ENCODE peak calls at places on chromosome 14, in ten cellular contexts. One of them, this sample, is unnamed.

GRCh38 chr14:77868552-77869300 is 68.8 kb downstream of the ADCK1 start:
- DNase-seq in cardiac fibroblast: no peak
- DNase-seq in fibroblast of lung: no peak
- DNase-seq in dorsolateral prefrontal cortex: no peak
- DNase-seq in mesenchymal stem cell: no peak
- DNase-seq in CD8-positive, alpha-beta T cell: no peak
- DNase-seq in body of pancreas: no peak
- DNase-seq in fibroblast of pulmonary artery: no peak
- DNase-seq in tibial nerve: no peak
- DNase-seq in astrocyte of the cerebellum: no peak
- DNase-seq in this sample: no peak

GRCh38 chr14:34110531-34110930 is 159.7 kb upstream of the EGLN3 start:
- DNase-seq in cardiac fibroblast: no peak
- DNase-seq in fibroblast of lung: no peak
- DNase-seq in dorsolateral prefrontal cortex: no peak
- DNase-seq in mesenchymal stem cell: no peak
- DNase-seq in CD8-positive, alpha-beta T cell: no peak
- DNase-seq in body of pancreas: no peak
- DNase-seq in fibroblast of pulmonary artery: no peak
- DNase-seq in tibial nerve: no peak
- DNase-seq in astrocyte of the cerebellum: no peak
- DNase-seq in this sample: no peak

GRCh38 chr14:22304324-22304723 is 284.7 kb downstream of the DAD1 start:
- DNase-seq in cardiac fibroblast: no peak
- DNase-seq in fibroblast of lung: no peak
- DNase-seq in dorsolateral prefrontal cortex: no peak
- DNase-seq in mesenchymal stem cell: no peak
- DNase-seq in CD8-positive, alpha-beta T cell: no peak
- DNase-seq in body of pancreas: no peak
- DNase-seq in fibroblast of pulmonary artery: no peak
- DNase-seq in tibial nerve: no peak
- DNase-seq in astrocyte of the cerebellum: no peak
- DNase-seq in this sample: no peak

GRCh38 chr14:83548061-83548839 is 1981.7 kb upstream of the FLRT2 start:
- DNase-seq in cardiac fibroblast: peak
- DNase-seq in fibroblast of lung: peak
- DNase-seq in dorsolateral prefrontal cortex: no peak
- DNase-seq in mesenchymal stem cell: peak
- DNase-seq in CD8-positive, alpha-beta T cell: no peak
- DNase-seq in body of pancreas: no peak
- DNase-seq in fibroblast of pulmonary artery: peak
- DNase-seq in tibial nerve: no peak
- DNase-seq in astrocyte of the cerebellum: no peak
- DNase-seq in this sample: peak

GRCh38 chr14:51884086-51884927 is 23.9 kb downstream of the GNG2 start:
- DNase-seq in cardiac fibroblast: peak
- DNase-seq in fibroblast of lung: peak
- DNase-seq in dorsolateral prefrontal cortex: no peak
- DNase-seq in mesenchymal stem cell: peak
- DNase-seq in CD8-positive, alpha-beta T cell: no peak
- DNase-seq in body of pancreas: no peak
- DNase-seq in fibroblast of pulmonary artery: peak
- DNase-seq in tibial nerve: no peak
- DNase-seq in astrocyte of the cerebellum: no peak
- DNase-seq in this sample: peak

GRCh38 chr14:50023671-50024490 is 92.5 kb downstream of the VCPKMT start:
- DNase-seq in cardiac fibroblast: peak
- DNase-seq in fibroblast of lung: peak
- DNase-seq in dorsolateral prefrontal cortex: no peak
- DNase-seq in mesenchymal stem cell: peak
- DNase-seq in CD8-positive, alpha-beta T cell: no peak
- DNase-seq in body of pancreas: no peak
- DNase-seq in fibroblast of pulmonary artery: peak
- DNase-seq in tibial nerve: no peak
- DNase-seq in astrocyte of the cerebellum: peak
- DNase-seq in this sample: peak

GRCh38 chr14:33210304-33210703 is 271.6 kb downstream of the NPAS3 start:
- DNase-seq in cardiac fibroblast: peak
- DNase-seq in fibroblast of lung: peak
- DNase-seq in dorsolateral prefrontal cortex: no peak
- DNase-seq in mesenchymal stem cell: peak
- DNase-seq in CD8-positive, alpha-beta T cell: no peak
- DNase-seq in body of pancreas: no peak
- DNase-seq in fibroblast of pulmonary artery: peak
- DNase-seq in tibial nerve: no peak
- DNase-seq in astrocyte of the cerebellum: peak
- DNase-seq in this sample: peak

GRCh38 chr14:39350866-39351265 is 81.4 kb downstream of the FBXO33 start:
- DNase-seq in cardiac fibroblast: no peak
- DNase-seq in fibroblast of lung: no peak
- DNase-seq in dorsolateral prefrontal cortex: no peak
- DNase-seq in mesenchymal stem cell: no peak
- DNase-seq in CD8-positive, alpha-beta T cell: no peak
- DNase-seq in body of pancreas: no peak
- DNase-seq in fibroblast of pulmonary artery: no peak
- DNase-seq in tibial nerve: no peak
- DNase-seq in astrocyte of the cerebellum: no peak
- DNase-seq in this sample: no peak

GRCh38 chr14:67486890-67487289 is 1.6 kb downstream of the TMEM229B start:
- DNase-seq in cardiac fibroblast: no peak
- DNase-seq in fibroblast of lung: no peak
- DNase-seq in dorsolateral prefrontal cortex: no peak
- DNase-seq in mesenchymal stem cell: no peak
- DNase-seq in CD8-positive, alpha-beta T cell: no peak
- DNase-seq in body of pancreas: no peak
- DNase-seq in fibroblast of pulmonary artery: no peak
- DNase-seq in tibial nerve: no peak
- DNase-seq in astrocyte of the cerebellum: no peak
- DNase-seq in this sample: no peak
- H3K4me3 ChIP-seq in cardiac fibroblast: no peak
- H3K4me3 ChIP-seq in fibroblast of lung: no peak
- H3K4me3 ChIP-seq in dorsolateral prefrontal cortex: no peak
- H3K4me3 ChIP-seq in mesenchymal stem cell: no peak
- H3K4me3 ChIP-seq in CD8-positive, alpha-beta T cell: peak
- H3K4me3 ChIP-seq in body of pancreas: no peak
- H3K4me3 ChIP-seq in fibroblast of pulmonary artery: no peak
- H3K4me3 ChIP-seq in tibial nerve: no peak
- H3K4me3 ChIP-seq in astrocyte of the cerebellum: no peak
- H3K4me3 ChIP-seq in this sample: no peak

GRCh38 chr14:99257122-99257672 is 14.8 kb downstream of the BCL11B start:
- DNase-seq in cardiac fibroblast: no peak
- DNase-seq in fibroblast of lung: no peak
- DNase-seq in dorsolateral prefrontal cortex: no peak
- DNase-seq in mesenchymal stem cell: no peak
- DNase-seq in CD8-positive, alpha-beta T cell: no peak
- DNase-seq in body of pancreas: no peak
- DNase-seq in fibroblast of pulmonary artery: no peak
- DNase-seq in tibial nerve: no peak
- DNase-seq in astrocyte of the cerebellum: no peak
- DNase-seq in this sample: no peak

GRCh38 chr14:99258884-99259283 is 13.1 kb downstream of the BCL11B start:
- DNase-seq in cardiac fibroblast: no peak
- DNase-seq in fibroblast of lung: no peak
- DNase-seq in dorsolateral prefrontal cortex: no peak
- DNase-seq in mesenchymal stem cell: no peak
- DNase-seq in CD8-positive, alpha-beta T cell: peak
- DNase-seq in body of pancreas: no peak
- DNase-seq in fibroblast of pulmonary artery: no peak
- DNase-seq in tibial nerve: no peak
- DNase-seq in astrocyte of the cerebellum: no peak
- DNase-seq in this sample: no peak

GRCh38 chr14:99257673-99258221 is 14.2 kb downstream of the BCL11B start:
- DNase-seq in cardiac fibroblast: no peak
- DNase-seq in fibroblast of lung: no peak
- DNase-seq in dorsolateral prefrontal cortex: no peak
- DNase-seq in mesenchymal stem cell: no peak
- DNase-seq in CD8-positive, alpha-beta T cell: peak
- DNase-seq in body of pancreas: no peak
- DNase-seq in fibroblast of pulmonary artery: no peak
- DNase-seq in tibial nerve: no peak
- DNase-seq in astrocyte of the cerebellum: no peak
- DNase-seq in this sample: no peak

GRCh38 chr14:99259327-99259726 is 12.7 kb downstream of the BCL11B start:
- DNase-seq in cardiac fibroblast: no peak
- DNase-seq in fibroblast of lung: no peak
- DNase-seq in dorsolateral prefrontal cortex: no peak
- DNase-seq in mesenchymal stem cell: no peak
- DNase-seq in CD8-positive, alpha-beta T cell: peak
- DNase-seq in body of pancreas: no peak
- DNase-seq in fibroblast of pulmonary artery: no peak
- DNase-seq in tibial nerve: no peak
- DNase-seq in astrocyte of the cerebellum: no peak
- DNase-seq in this sample: no peak

DNA sequence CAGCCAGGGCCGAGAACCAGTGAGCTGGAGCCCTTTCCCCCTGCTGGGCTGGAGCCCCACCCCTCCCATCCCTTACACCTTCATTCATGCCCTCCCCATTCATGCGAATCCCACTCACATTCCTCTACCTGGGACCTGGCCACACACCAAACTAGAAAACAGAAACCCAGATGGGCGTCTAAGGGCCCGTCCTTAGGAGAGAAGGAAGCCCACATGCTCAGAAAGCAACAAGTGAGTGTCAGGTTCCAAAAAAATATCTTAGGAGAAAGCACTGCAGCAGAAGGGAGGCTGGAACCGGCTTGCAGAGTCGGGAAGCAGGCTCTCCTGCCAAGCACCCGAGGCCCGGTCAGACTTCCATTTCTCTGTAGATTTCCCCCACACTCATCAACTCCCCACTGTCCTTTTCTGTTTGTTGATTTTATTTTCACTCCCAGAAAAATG is 13.6 kb downstream of the BCL11B start:
- DNase-seq in cardiac fibroblast: no peak
- DNase-seq in fibroblast of lung: no peak
- DNase-seq in dorsolateral prefrontal cortex: no peak
- DNase-seq in mesenchymal stem cell: no peak
- DNase-seq in CD8-positive, alpha-beta T cell: peak
- DNase-seq in body of pancreas: no peak
- DNase-seq in fibroblast of pulmonary artery: no peak
- DNase-seq in tibial nerve: no peak
- DNase-seq in astrocyte of the cerebellum: no peak
- DNase-seq in this sample: no peak
- H3K4me3 ChIP-seq in cardiac fibroblast: no peak
- H3K4me3 ChIP-seq in fibroblast of lung: no peak
- H3K4me3 ChIP-seq in dorsolateral prefrontal cortex: no peak
- H3K4me3 ChIP-seq in mesenchymal stem cell: no peak
- H3K4me3 ChIP-seq in CD8-positive, alpha-beta T cell: peak
- H3K4me3 ChIP-seq in body of pancreas: no peak
- H3K4me3 ChIP-seq in fibroblast of pulmonary artery: no peak
- H3K4me3 ChIP-seq in tibial nerve: no peak
- H3K4me3 ChIP-seq in astrocyte of the cerebellum: no peak
- H3K4me3 ChIP-seq in this sample: no peak

GRCh38 chr14:91866511-91867295 is 633 bp downstream of the TC2N start:
- DNase-seq in cardiac fibroblast: no peak
- DNase-seq in fibroblast of lung: no peak
- DNase-seq in dorsolateral prefrontal cortex: no peak
- DNase-seq in mesenchymal stem cell: no peak
- DNase-seq in CD8-positive, alpha-beta T cell: no peak
- DNase-seq in body of pancreas: no peak
- DNase-seq in fibroblast of pulmonary artery: no peak
- DNase-seq in tibial nerve: no peak
- DNase-seq in astrocyte of the cerebellum: no peak
- DNase-seq in this sample: no peak
- H3K4me3 ChIP-seq in cardiac fibroblast: no peak
- H3K4me3 ChIP-seq in fibroblast of lung: no peak
- H3K4me3 ChIP-seq in dorsolateral prefrontal cortex: no peak
- H3K4me3 ChIP-seq in mesenchymal stem cell: no peak
- H3K4me3 ChIP-seq in CD8-positive, alpha-beta T cell: peak
- H3K4me3 ChIP-seq in body of pancreas: no peak
- H3K4me3 ChIP-seq in fibroblast of pulmonary artery: no peak
- H3K4me3 ChIP-seq in tibial nerve: no peak
- H3K4me3 ChIP-seq in astrocyte of the cerebellum: no peak
- H3K4me3 ChIP-seq in this sample: no peak

GRCh38 chr14:53609009-53609408 is 347.6 kb downstream of the BMP4 start:
- DNase-seq in cardiac fibroblast: no peak
- DNase-seq in fibroblast of lung: no peak
- DNase-seq in dorsolateral prefrontal cortex: no peak
- DNase-seq in mesenchymal stem cell: no peak
- DNase-seq in CD8-positive, alpha-beta T cell: no peak
- DNase-seq in body of pancreas: no peak
- DNase-seq in fibroblast of pulmonary artery: no peak
- DNase-seq in tibial nerve: no peak
- DNase-seq in astrocyte of the cerebellum: no peak
- DNase-seq in this sample: no peak

GRCh38 chr14:53610947-53611346 is 345.7 kb downstream of the BMP4 start:
- DNase-seq in cardiac fibroblast: no peak
- DNase-seq in fibroblast of lung: no peak
- DNase-seq in dorsolateral prefrontal cortex: no peak
- DNase-seq in mesenchymal stem cell: no peak
- DNase-seq in CD8-positive, alpha-beta T cell: no peak
- DNase-seq in body of pancreas: no peak
- DNase-seq in fibroblast of pulmonary artery: no peak
- DNase-seq in tibial nerve: no peak
- DNase-seq in astrocyte of the cerebellum: no peak
- DNase-seq in this sample: no peak

GRCh38 chr14:53608369-53608768 is 348.3 kb downstream of the BMP4 start:
- DNase-seq in cardiac fibroblast: no peak
- DNase-seq in fibroblast of lung: no peak
- DNase-seq in dorsolateral prefrontal cortex: no peak
- DNase-seq in mesenchymal stem cell: no peak
- DNase-seq in CD8-positive, alpha-beta T cell: no peak
- DNase-seq in body of pancreas: no peak
- DNase-seq in fibroblast of pulmonary artery: no peak
- DNase-seq in tibial nerve: no peak
- DNase-seq in astrocyte of the cerebellum: no peak
- DNase-seq in this sample: no peak

GRCh38 chr14:53615254-53615653 is 341.4 kb downstream of the BMP4 start:
- DNase-seq in cardiac fibroblast: no peak
- DNase-seq in fibroblast of lung: no peak
- DNase-seq in dorsolateral prefrontal cortex: no peak
- DNase-seq in mesenchymal stem cell: no peak
- DNase-seq in CD8-positive, alpha-beta T cell: no peak
- DNase-seq in body of pancreas: no peak
- DNase-seq in fibroblast of pulmonary artery: no peak
- DNase-seq in tibial nerve: no peak
- DNase-seq in astrocyte of the cerebellum: no peak
- DNase-seq in this sample: no peak

DNA sequence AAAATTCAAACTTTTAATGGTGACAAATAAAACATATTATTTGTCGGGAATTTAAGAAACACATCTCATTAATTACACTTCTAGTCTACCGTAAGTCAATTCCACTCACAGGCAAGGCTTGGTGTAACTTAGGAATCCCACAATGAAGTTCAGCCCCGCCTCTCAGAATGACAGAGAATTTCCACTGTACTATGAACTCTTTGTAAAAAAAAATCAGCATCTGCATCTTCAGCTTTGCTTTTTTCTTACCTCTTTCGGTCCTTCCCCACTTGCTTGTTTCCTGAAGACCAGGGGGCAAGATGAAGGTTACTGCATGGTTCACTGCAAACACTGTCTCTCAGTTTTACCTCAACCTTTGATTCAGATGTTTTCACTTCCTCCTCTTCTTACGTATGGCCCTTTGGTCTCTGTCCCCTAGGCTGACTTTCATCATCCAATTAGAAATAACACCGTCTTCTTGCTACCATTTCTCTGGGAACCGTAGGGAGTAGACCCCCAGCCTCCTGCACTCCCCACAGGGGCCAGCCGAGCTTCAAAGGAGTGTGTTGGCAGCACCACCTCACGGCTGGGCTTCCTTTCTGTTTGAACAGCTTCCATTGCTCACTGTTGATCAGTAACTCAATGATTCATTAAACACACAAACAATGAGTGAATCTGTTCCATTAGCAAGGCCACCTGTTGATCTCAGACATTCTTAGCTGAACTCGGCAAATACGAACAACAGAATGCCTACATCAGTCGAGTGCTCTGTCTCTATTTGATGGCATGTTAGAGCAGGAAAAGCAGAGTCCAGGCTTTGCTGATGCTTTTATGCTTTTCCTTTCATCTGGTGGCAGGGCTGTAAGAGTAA is 343.0 kb downstream of the BMP4 start:
- DNase-seq in cardiac fibroblast: no peak
- DNase-seq in fibroblast of lung: peak
- DNase-seq in dorsolateral prefrontal cortex: no peak
- DNase-seq in mesenchymal stem cell: peak
- DNase-seq in CD8-positive, alpha-beta T cell: no peak
- DNase-seq in body of pancreas: peak
- DNase-seq in fibroblast of pulmonary artery: no peak
- DNase-seq in tibial nerve: no peak
- DNase-seq in astrocyte of the cerebellum: peak
- DNase-seq in this sample: no peak
- H3K4me3 ChIP-seq in cardiac fibroblast: no peak
- H3K4me3 ChIP-seq in fibroblast of lung: no peak
- H3K4me3 ChIP-seq in dorsolateral prefrontal cortex: no peak
- H3K4me3 ChIP-seq in mesenchymal stem cell: no peak
- H3K4me3 ChIP-seq in CD8-positive, alpha-beta T cell: no peak
- H3K4me3 ChIP-seq in body of pancreas: no peak
- H3K4me3 ChIP-seq in fibroblast of pulmonary artery: no peak
- H3K4me3 ChIP-seq in tibial nerve: no peak
- H3K4me3 ChIP-seq in astrocyte of the cerebellum: peak
- H3K4me3 ChIP-seq in this sample: no peak